ENCODE peak calls at places on chromosomes 2 and 18, in ten cellular contexts. One of them, this sample, is unnamed.

GRCh38 chr2:132550945-132551344 is 119.1 kb downstream of the LYPD1 start:
- DNase-seq in PC-3: no peak
- DNase-seq in mammary epithelial cell: no peak
- DNase-seq in Peyer's patch: no peak
- DNase-seq in mucosa of descending colon: no peak
- DNase-seq in BJ: no peak
- DNase-seq in GM23338: no peak
- DNase-seq in fibroblast of mammary gland: peak
- DNase-seq in esophagus squamous epithelium: no peak
- DNase-seq in IMR-90: no peak
- DNase-seq in this sample: no peak

GRCh38 chr2:229153946-229154345 is 117.1 kb downstream of the PID1 start:
- DNase-seq in GM23338: no peak
- DNase-seq in PC-3: no peak
- DNase-seq in esophagus squamous epithelium: no peak
- DNase-seq in IMR-90: no peak
- DNase-seq in BJ: no peak
- DNase-seq in mammary epithelial cell: no peak
- DNase-seq in fibroblast of mammary gland: no peak
- DNase-seq in Peyer's patch: no peak
- DNase-seq in mucosa of descending colon: no peak
- DNase-seq in this sample: no peak

GRCh38 chr2:143830476-143830875 is 689.4 kb downstream of the ZEB2 start:
- DNase-seq in BJ: no peak
- DNase-seq in GM23338: no peak
- DNase-seq in Peyer's patch: no peak
- DNase-seq in fibroblast of mammary gland: no peak
- DNase-seq in IMR-90: peak
- DNase-seq in mammary epithelial cell: no peak
- DNase-seq in PC-3: peak
- DNase-seq in mucosa of descending colon: no peak
- DNase-seq in esophagus squamous epithelium: no peak
- DNase-seq in this sample: no peak

GRCh38 chr2:145591109-145591809 is 1071.3 kb upstream of the ZEB2 start:
- DNase-seq in BJ: no peak
- DNase-seq in Peyer's patch: no peak
- DNase-seq in mammary epithelial cell: peak
- DNase-seq in PC-3: peak
- DNase-seq in esophagus squamous epithelium: no peak
- DNase-seq in mucosa of descending colon: no peak
- DNase-seq in fibroblast of mammary gland: peak
- DNase-seq in IMR-90: no peak
- DNase-seq in GM23338: no peak
- DNase-seq in this sample: no peak

GRCh38 chr2:183390109-183390508 is 265.9 kb downstream of the NUP35 start:
- DNase-seq in mammary epithelial cell: no peak
- DNase-seq in fibroblast of mammary gland: no peak
- DNase-seq in mucosa of descending colon: no peak
- DNase-seq in Peyer's patch: no peak
- DNase-seq in GM23338: no peak
- DNase-seq in BJ: no peak
- DNase-seq in esophagus squamous epithelium: no peak
- DNase-seq in IMR-90: no peak
- DNase-seq in PC-3: no peak
- DNase-seq in this sample: no peak

GRCh38 chr2:223618172-223619035 is 16.2 kb upstream of the SCG2 start:
- DNase-seq in GM23338: peak
- DNase-seq in Peyer's patch: no peak
- DNase-seq in IMR-90: no peak
- DNase-seq in fibroblast of mammary gland: no peak
- DNase-seq in mammary epithelial cell: no peak
- DNase-seq in BJ: no peak
- DNase-seq in esophagus squamous epithelium: no peak
- DNase-seq in mucosa of descending colon: no peak
- DNase-seq in PC-3: no peak
- DNase-seq in this sample: no peak

GRCh38 chr18:68147728-68148127 is 567.2 kb downstream of the TMX3 start:
- DNase-seq in PC-3: no peak
- DNase-seq in fibroblast of mammary gland: no peak
- DNase-seq in Peyer's patch: no peak
- DNase-seq in IMR-90: peak
- DNase-seq in esophagus squamous epithelium: no peak
- DNase-seq in GM23338: no peak
- DNase-seq in mucosa of descending colon: no peak
- DNase-seq in BJ: no peak
- DNase-seq in mammary epithelial cell: no peak
- DNase-seq in this sample: no peak

GRCh38 chr18:54900290-54900689 is 59.0 kb downstream of the CCDC68 start:
- DNase-seq in Peyer's patch: no peak
- DNase-seq in fibroblast of mammary gland: no peak
- DNase-seq in esophagus squamous epithelium: no peak
- DNase-seq in mucosa of descending colon: no peak
- DNase-seq in IMR-90: no peak
- DNase-seq in mammary epithelial cell: no peak
- DNase-seq in PC-3: no peak
- DNase-seq in BJ: no peak
- DNase-seq in GM23338: no peak
- DNase-seq in this sample: no peak

GRCh38 chr18:23136326-23137092 is 1.2 kb downstream of the CABLES1 start:
- DNase-seq in mucosa of descending colon: peak
- DNase-seq in IMR-90: no peak
- DNase-seq in BJ: no peak
- DNase-seq in mammary epithelial cell: peak
- DNase-seq in esophagus squamous epithelium: no peak
- DNase-seq in fibroblast of mammary gland: no peak
- DNase-seq in PC-3: peak
- DNase-seq in Peyer's patch: no peak
- DNase-seq in GM23338: peak
- DNase-seq in this sample: no peak

GRCh38 chr2:24930768-24931167 is 10.7 kb upstream of the ADCY3 start:
- DNase-seq in GM23338: peak
- DNase-seq in fibroblast of mammary gland: no peak
- DNase-seq in PC-3: peak
- DNase-seq in mammary epithelial cell: no peak
- DNase-seq in BJ: no peak
- DNase-seq in esophagus squamous epithelium: no peak
- DNase-seq in mucosa of descending colon: no peak
- DNase-seq in Peyer's patch: no peak
- DNase-seq in IMR-90: peak
- DNase-seq in this sample: no peak

GRCh38 chr2:239441261-239441701 is 40.5 kb upstream of the HDAC4 start:
- DNase-seq in PC-3: no peak
- DNase-seq in BJ: no peak
- DNase-seq in mammary epithelial cell: no peak
- DNase-seq in esophagus squamous epithelium: no peak
- DNase-seq in fibroblast of mammary gland: no peak
- DNase-seq in Peyer's patch: no peak
- DNase-seq in GM23338: peak
- DNase-seq in mucosa of descending colon: no peak
- DNase-seq in IMR-90: no peak
- DNase-seq in this sample: no peak

GRCh38 chr2:176652300-176653182 is 383.3 kb downstream of the MTX2 start:
- DNase-seq in BJ: no peak
- DNase-seq in PC-3: peak
- DNase-seq in mammary epithelial cell: peak
- DNase-seq in fibroblast of mammary gland: peak
- DNase-seq in Peyer's patch: no peak
- DNase-seq in esophagus squamous epithelium: no peak
- DNase-seq in IMR-90: peak
- DNase-seq in mucosa of descending colon: no peak
- DNase-seq in GM23338: peak
- DNase-seq in this sample: no peak

GRCh38 chr2:226611944-226612318 is 187.7 kb downstream of the IRS1 start:
- DNase-seq in mucosa of descending colon: no peak
- DNase-seq in Peyer's patch: no peak
- DNase-seq in mammary epithelial cell: peak
- DNase-seq in BJ: no peak
- DNase-seq in IMR-90: peak
- DNase-seq in GM23338: no peak
- DNase-seq in fibroblast of mammary gland: peak
- DNase-seq in esophagus squamous epithelium: no peak
- DNase-seq in PC-3: peak
- DNase-seq in this sample: no peak

GRCh38 chr18:8348051-8348450 is 261.2 kb upstream of the RAB12 start:
- DNase-seq in PC-3: no peak
- DNase-seq in IMR-90: no peak
- DNase-seq in Peyer's patch: no peak
- DNase-seq in mammary epithelial cell: no peak
- DNase-seq in mucosa of descending colon: no peak
- DNase-seq in BJ: no peak
- DNase-seq in esophagus squamous epithelium: no peak
- DNase-seq in fibroblast of mammary gland: no peak
- DNase-seq in GM23338: no peak
- DNase-seq in this sample: no peak

GRCh38 chr2:109670556-109671411 is 56.6 kb downstream of the SOWAHC start:
- DNase-seq in Peyer's patch: no peak
- DNase-seq in mammary epithelial cell: no peak
- DNase-seq in fibroblast of mammary gland: no peak
- DNase-seq in BJ: no peak
- DNase-seq in PC-3: no peak
- DNase-seq in mucosa of descending colon: no peak
- DNase-seq in IMR-90: no peak
- DNase-seq in GM23338: no peak
- DNase-seq in esophagus squamous epithelium: no peak
- DNase-seq in this sample: no peak

GRCh38 chr18:34729264-34729663 is 19.2 kb downstream of the DTNA start:
- DNase-seq in fibroblast of mammary gland: peak
- DNase-seq in Peyer's patch: no peak
- DNase-seq in BJ: no peak
- DNase-seq in PC-3: peak
- DNase-seq in mucosa of descending colon: no peak
- DNase-seq in IMR-90: no peak
- DNase-seq in GM23338: peak
- DNase-seq in mammary epithelial cell: peak
- DNase-seq in esophagus squamous epithelium: no peak
- DNase-seq in this sample: no peak

GRCh38 chr18:35253655-35254287 is 12.9 kb downstream of the ZNF397 start:
- DNase-seq in Peyer's patch: no peak
- DNase-seq in GM23338: no peak
- DNase-seq in mucosa of descending colon: no peak
- DNase-seq in PC-3: no peak
- DNase-seq in IMR-90: no peak
- DNase-seq in mammary epithelial cell: no peak
- DNase-seq in fibroblast of mammary gland: no peak
- DNase-seq in BJ: no peak
- DNase-seq in esophagus squamous epithelium: no peak
- DNase-seq in this sample: no peak

GRCh38 chr2:36567711-36568408 is 30.1 kb downstream of the FEZ2 start:
- DNase-seq in PC-3: peak
- DNase-seq in GM23338: no peak
- DNase-seq in Peyer's patch: no peak
- DNase-seq in mucosa of descending colon: no peak
- DNase-seq in IMR-90: no peak
- DNase-seq in BJ: no peak
- DNase-seq in fibroblast of mammary gland: no peak
- DNase-seq in esophagus squamous epithelium: no peak
- DNase-seq in mammary epithelial cell: no peak
- DNase-seq in this sample: no peak

GRCh38 chr2:100820346-100821254 is 661 bp downstream of the NPAS2 start:
- DNase-seq in fibroblast of mammary gland: no peak
- DNase-seq in BJ: no peak
- DNase-seq in IMR-90: no peak
- DNase-seq in PC-3: no peak
- DNase-seq in mucosa of descending colon: peak
- DNase-seq in GM23338: peak
- DNase-seq in mammary epithelial cell: peak
- DNase-seq in esophagus squamous epithelium: no peak
- DNase-seq in Peyer's patch: no peak
- DNase-seq in this sample: no peak
- H3K4me3 ChIP-seq in fibroblast of mammary gland: peak
- H3K4me3 ChIP-seq in BJ: peak
- H3K4me3 ChIP-seq in IMR-90: peak
- H3K4me3 ChIP-seq in PC-3: peak
- H3K4me3 ChIP-seq in mucosa of descending colon: peak
- H3K4me3 ChIP-seq in GM23338: peak
- H3K4me3 ChIP-seq in mammary epithelial cell: peak
- H3K4me3 ChIP-seq in esophagus squamous epithelium: peak
- H3K4me3 ChIP-seq in Peyer's patch: peak
- H3K4me3 ChIP-seq in this sample: peak

DNA sequence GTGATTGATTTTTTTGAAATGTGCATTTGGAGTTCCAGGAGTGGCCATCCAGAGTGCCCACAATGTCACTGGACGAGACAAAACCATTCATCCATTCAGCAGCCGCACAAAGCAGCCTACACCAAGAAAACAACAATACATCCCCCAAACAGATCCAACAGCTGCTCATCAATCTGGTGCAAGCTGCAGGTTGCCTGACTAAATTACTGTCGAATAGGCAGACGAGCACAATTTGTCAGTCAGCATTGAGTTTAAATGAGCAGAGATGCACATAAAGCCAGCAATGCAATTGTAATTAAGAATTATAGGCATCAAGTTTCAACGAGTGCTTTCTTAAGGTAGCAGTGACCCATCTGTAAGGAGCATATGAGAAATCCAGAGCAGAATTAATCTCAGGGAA is 42.7 kb downstream of the HRH4 start:
- DNase-seq in PC-3: no peak
- DNase-seq in IMR-90: no peak
- DNase-seq in fibroblast of mammary gland: no peak
- DNase-seq in mammary epithelial cell: no peak
- DNase-seq in esophagus squamous epithelium: no peak
- DNase-seq in mucosa of descending colon: no peak
- DNase-seq in BJ: no peak
- DNase-seq in GM23338: no peak
- DNase-seq in Peyer's patch: no peak
- DNase-seq in this sample: no peak
- TF ChIP-seq CTCF in PC-3: no peak
- TF ChIP-seq CTCF in IMR-90: no peak
- TF ChIP-seq CTCF in fibroblast of mammary gland: no peak
- TF ChIP-seq CTCF in mammary epithelial cell: no peak
- TF ChIP-seq CTCF in esophagus squamous epithelium: no peak
- TF ChIP-seq CTCF in mucosa of descending colon: no peak
- TF ChIP-seq CTCF in BJ: no peak
- TF ChIP-seq CTCF in GM23338: no peak
- TF ChIP-seq CTCF in Peyer's patch: no peak
- TF ChIP-seq CTCF in this sample: no peak

DNA sequence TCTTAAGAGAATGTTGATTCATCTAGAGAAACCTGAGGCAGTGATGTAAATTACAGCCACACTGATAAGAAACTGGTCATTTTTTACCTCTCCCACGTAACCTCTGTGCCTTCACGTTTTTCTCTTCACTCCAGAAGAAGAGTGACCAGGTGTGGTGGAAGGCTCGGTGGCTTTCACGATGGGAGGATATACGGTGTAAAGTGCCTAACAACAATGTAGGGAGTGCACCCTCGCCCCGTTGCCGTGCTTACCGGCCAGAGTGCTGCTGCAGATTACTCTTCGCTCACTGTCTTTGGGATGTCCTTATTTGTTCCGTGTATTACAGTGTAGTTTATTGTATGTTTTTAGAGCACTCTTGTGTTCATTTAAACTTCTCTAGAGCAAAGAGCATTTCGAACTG is 46.5 kb downstream of the NCK2 start:
- DNase-seq in esophagus squamous epithelium: no peak
- DNase-seq in mammary epithelial cell: no peak
- DNase-seq in GM23338: no peak
- DNase-seq in PC-3: no peak
- DNase-seq in BJ: no peak
- DNase-seq in IMR-90: no peak
- DNase-seq in mucosa of descending colon: no peak
- DNase-seq in Peyer's patch: no peak
- DNase-seq in fibroblast of mammary gland: no peak
- DNase-seq in this sample: no peak
- H3K4me3 ChIP-seq in esophagus squamous epithelium: peak
- H3K4me3 ChIP-seq in mammary epithelial cell: no peak
- H3K4me3 ChIP-seq in GM23338: no peak
- H3K4me3 ChIP-seq in PC-3: no peak
- H3K4me3 ChIP-seq in BJ: no peak
- H3K4me3 ChIP-seq in IMR-90: no peak
- H3K4me3 ChIP-seq in mucosa of descending colon: no peak
- H3K4me3 ChIP-seq in Peyer's patch: peak
- H3K4me3 ChIP-seq in fibroblast of mammary gland: no peak
- H3K4me3 ChIP-seq in this sample: no peak

GRCh38 chr2:740446-741293 is 63.5 kb upstream of the TMEM18 start:
- DNase-seq in mucosa of descending colon: peak
- DNase-seq in BJ: peak
- DNase-seq in esophagus squamous epithelium: peak
- DNase-seq in mammary epithelial cell: peak
- DNase-seq in GM23338: peak
- DNase-seq in fibroblast of mammary gland: peak
- DNase-seq in IMR-90: peak
- DNase-seq in Peyer's patch: peak
- DNase-seq in PC-3: peak
- DNase-seq in this sample: peak
- TF ChIP-seq CTCF in mucosa of descending colon: no peak
- TF ChIP-seq CTCF in BJ: no peak
- TF ChIP-seq CTCF in esophagus squamous epithelium: no peak
- TF ChIP-seq CTCF in mammary epithelial cell: no peak
- TF ChIP-seq CTCF in GM23338: peak
- TF ChIP-seq CTCF in fibroblast of mammary gland: no peak
- TF ChIP-seq CTCF in IMR-90: no peak
- TF ChIP-seq CTCF in Peyer's patch: no peak
- TF ChIP-seq CTCF in PC-3: no peak
- TF ChIP-seq CTCF in this sample: no peak

This sample was measured in dorsolateral prefrontal cortex.